ENCODE peak calls at places on chromosome 11, in four cellular contexts. T is neuronal stem cell, G is neural progenitor cell, V is fibroblast of lung. M is an unnamed sample.

GRCh38 chr11:101792814-101793213 is 122.0 kb upstream of the CEP126 start:
- DNase-seq in T (no peak), G (no peak), V (no peak), M (no peak)

GRCh38 chr11:1921576-1922141 is 2.2 kb downstream of the TNNT3 start:
- DNase-seq in T (no peak), G (peak), V (peak), M (no peak)

GRCh38 chr11:41613321-41613720 is 153.9 kb upstream of the LRRC4C start:
- DNase-seq in V (peak), G (no peak), T (no peak), M (no peak)

GRCh38 chr11:95680169-95680929 is 109.2 kb downstream of the FAM76B start:
- DNase-seq in G (no peak), V (peak), T (no peak), M (peak)

GRCh38 chr11:12284321-12285050 is 92.9 kb upstream of the PARVA start:
- DNase-seq in T (no peak), G (no peak), V (peak), M (no peak)

GRCh38 chr11:13036235-13036634 is 27.1 kb downstream of the RASSF10 start:
- DNase-seq in T (no peak), G (no peak), V (no peak), M (no peak)

GRCh38 chr11:134742228-134742612 is 330.2 kb upstream of the B3GAT1 start:
- DNase-seq in V (peak), G (no peak), T (no peak), M (no peak)

GRCh38 chr11:6926208-6927029 is at the start of gene ZNF215:
- DNase-seq in G (peak), V (peak), T (peak), M (peak)

GRCh38 chr11:94048310-94048709 is 27.2 kb downstream of the HEPHL1 start:
- DNase-seq in T (no peak), V (no peak), G (no peak), M (no peak)

GRCh38 chr11:9380773-9381172 is 3.7 kb upstream of the IPO7 start:
- DNase-seq in G (no peak), V (no peak), T (no peak), M (no peak)

GRCh38 chr11:126696976-126697375 is 303.6 kb downstream of the KIRREL3 start:
- DNase-seq in T (no peak), G (no peak), V (no peak), M (no peak)

GRCh38 chr11:128599729-128600128 is 12.4 kb upstream of the ETS1 start:
- DNase-seq in V (peak), G (no peak), T (no peak), M (no peak)

GRCh38 chr11:10414659-10415058 is 40.4 kb upstream of the AMPD3 start:
- DNase-seq in V (peak), G (no peak), T (no peak), M (no peak)

GRCh38 chr11:86176165-86176884 is 68.2 kb upstream of the EED start:
- DNase-seq in T (no peak), G (no peak), V (peak), M (no peak)

GRCh38 chr11:83602116-83602515 is 315.9 kb upstream of the CCDC90B start:
- DNase-seq in T (no peak), V (peak), G (no peak), M (no peak)

GRCh38 chr11:6611092-6612007 is 666 bp downstream of the TAF10 start:
- DNase-seq in V (peak), T (no peak), G (peak), M (no peak)

GRCh38 chr11:10064828-10065227 is 229.2 kb downstream of the SBF2 start:
- DNase-seq in G (no peak), V (no peak), T (no peak), M (no peak)

GRCh38 chr11:96218013-96218412 is 125.0 kb downstream of the MAML2 start:
- DNase-seq in V (no peak), T (no peak), G (no peak), M (no peak)

GRCh38 chr11:130439160-130439519 is 9.3 kb upstream of the ADAMTS15 start:
- DNase-seq in G (no peak), T (no peak), V (no peak), M (no peak)

GRCh38 chr11:123519797-123520193 is 89.7 kb downstream of the GRAMD1B start:
- DNase-seq in V (no peak), G (no peak), T (no peak), M (no peak)

GRCh38 chr11:123518496-123519054 is 88.5 kb downstream of the GRAMD1B start:
- DNase-seq in V (no peak), T (no peak), G (no peak), M (no peak)

GRCh38 chr11:123517559-123518364 is 87.7 kb downstream of the GRAMD1B start:
- DNase-seq in G (no peak), V (no peak), T (no peak), M (no peak)

GRCh38 chr11:123519055-123519796 is 89.2 kb downstream of the GRAMD1B start:
- DNase-seq in T (no peak), V (peak), G (no peak), M (no peak)

DNA sequence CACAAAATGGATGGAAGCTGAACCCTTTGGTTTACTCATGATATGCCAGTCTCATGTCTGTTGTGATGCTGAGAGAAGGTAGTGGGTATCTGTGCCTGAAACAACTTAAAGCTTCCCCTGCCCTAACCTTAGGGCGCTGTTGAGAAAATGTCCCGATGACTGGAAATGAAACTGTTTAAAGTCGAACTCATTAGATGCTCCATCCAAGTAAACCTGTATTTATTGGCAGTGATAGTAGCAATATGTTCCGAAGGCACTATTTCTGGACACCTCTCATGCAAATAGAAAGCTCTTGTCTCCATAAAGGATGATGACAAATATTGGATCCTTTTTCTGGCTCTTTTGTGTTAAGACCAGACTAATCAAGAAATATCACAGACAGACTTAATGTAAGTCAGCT is 86.2 kb downstream of the GRAMD1B start:
- DNase-seq in T (no peak), G (no peak), V (no peak), M (no peak)
- H3K27ac ChIP-seq in T (no peak), G (no peak), V (no peak), M (no peak)

DNA sequence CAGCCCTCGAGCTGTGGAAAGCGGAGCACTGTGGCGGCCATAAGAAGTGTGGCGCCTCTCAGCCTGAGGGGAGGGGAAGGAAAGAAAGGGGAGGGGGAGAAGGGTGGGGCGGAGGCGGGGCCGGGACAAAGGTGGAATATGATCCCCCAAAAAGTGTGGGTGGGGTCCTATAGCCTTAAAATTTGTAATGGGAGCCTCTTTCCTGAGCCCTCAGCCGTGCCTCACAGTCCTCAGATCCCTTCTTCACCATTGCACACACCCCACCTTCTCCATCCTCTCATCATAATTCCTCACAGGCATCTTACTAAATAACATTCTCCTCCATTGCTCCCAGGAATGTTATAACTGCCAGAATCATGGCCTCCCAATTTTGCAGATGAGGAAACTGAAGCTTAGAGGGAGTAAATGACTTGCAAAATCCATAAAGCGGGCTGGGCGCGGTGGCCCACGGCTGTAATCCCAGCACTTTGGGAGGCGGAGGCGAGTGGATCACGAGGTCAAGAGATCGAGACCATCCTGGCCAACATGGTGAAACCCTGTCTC is 600 bp upstream of the RAB6A start:
- DNase-seq in V (no peak), T (no peak), G (no peak), M (no peak)
- H3K4me2 ChIP-seq in V (no peak), T (peak), G (peak), M (peak)

GRCh38 chr11:120566176-120566575 is 54.6 kb downstream of the GRIK4 start:
- DNase-seq in T (no peak), G (no peak), V (peak), M (no peak)
- H2AFZ ChIP-seq in T (no peak), G (no peak), V (no peak), M (no peak)

DNA sequence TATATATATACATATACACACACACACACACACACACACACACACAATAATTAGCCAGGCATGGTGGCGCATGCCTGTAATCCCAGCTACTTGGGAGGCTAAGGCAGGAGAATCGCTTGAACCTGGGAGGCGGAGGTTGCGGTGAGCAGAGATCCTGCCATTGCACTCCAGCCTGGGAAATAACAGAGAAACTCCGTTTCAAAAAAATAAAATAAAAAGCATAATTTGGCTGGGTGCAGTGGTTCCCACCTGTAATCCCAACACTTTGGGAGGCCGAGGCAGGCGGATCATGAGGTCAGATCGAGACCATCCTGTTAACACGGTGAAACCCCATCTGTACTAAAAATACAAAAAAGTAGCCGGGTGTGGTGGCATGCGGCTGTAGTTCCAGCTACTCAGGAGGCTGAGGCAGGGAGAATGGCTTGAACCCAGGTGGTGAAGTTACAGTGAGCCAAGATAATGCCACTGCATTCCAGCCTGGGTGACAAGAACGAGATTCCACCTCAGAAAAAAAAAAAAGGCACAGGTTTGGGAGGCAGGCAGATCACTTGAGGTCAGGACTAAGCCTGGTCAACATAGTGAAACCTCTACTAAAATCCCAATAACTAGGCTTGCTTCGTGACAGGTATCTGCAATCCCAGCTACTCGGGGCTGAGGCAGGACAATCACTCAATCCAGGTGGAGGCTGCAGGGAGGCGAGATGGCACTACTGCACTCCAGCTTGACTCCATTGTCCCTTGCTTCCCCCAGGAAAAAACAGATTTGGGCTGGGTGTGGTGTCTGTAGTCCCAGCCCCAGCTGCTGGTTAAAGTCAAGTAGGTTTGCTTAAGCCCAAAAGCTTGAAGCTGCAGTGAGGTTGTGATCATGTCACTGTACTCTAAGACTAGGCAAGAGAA is 11.8 kb upstream of the WDR74 start:
- DNase-seq in V (no peak), T (no peak), G (peak), M (no peak)
- H3K27ac ChIP-seq in V (no peak), T (peak), G (peak), M (no peak)

GRCh38 chr11:113148076-113148475 is 166.3 kb upstream of the TTC12 start:
- DNase-seq in T (no peak), V (no peak), G (no peak), M (no peak)

GRCh38 chr11:113151502-113151901 is 162.9 kb upstream of the TTC12 start:
- DNase-seq in V (no peak), G (no peak), T (no peak), M (peak)

GRCh38 chr11:113152500-113152899 is 161.9 kb upstream of the TTC12 start:
- DNase-seq in V (no peak), G (no peak), T (no peak), M (no peak)

GRCh38 chr11:113147249-113147648 is 167.1 kb upstream of the TTC12 start:
- DNase-seq in V (no peak), G (peak), T (peak), M (no peak)

GRCh38 chr11:113148652-113149051 is 165.7 kb upstream of the TTC12 start:
- DNase-seq in G (no peak), T (no peak), V (no peak), M (no peak)
- H3K4me2 ChIP-seq in G (no peak), T (no peak), V (no peak), M (no peak)

DNA sequence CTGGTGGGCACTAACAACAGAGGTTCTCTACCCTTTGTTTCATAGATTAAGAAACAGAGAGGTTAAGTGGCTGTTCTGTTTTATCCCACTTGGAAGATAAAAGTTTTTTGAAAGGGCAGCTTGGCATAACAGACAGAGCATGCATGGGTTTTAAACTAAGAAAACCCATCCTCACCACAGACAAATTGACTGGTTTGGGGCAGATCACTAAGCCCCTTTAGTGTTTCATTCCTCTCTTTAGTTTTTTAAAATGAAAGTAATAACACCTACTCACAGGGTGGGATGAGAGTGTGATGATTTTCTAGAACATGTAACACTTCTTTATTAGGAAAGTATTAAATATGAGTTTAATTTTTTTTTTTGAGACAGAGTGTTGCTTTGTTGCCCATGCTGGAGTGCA is 12.3 kb upstream of the RRAS2 start:
- DNase-seq in V (no peak), T (no peak), G (no peak), M (no peak)
- H2AFZ ChIP-seq in V (no peak), T (no peak), G (peak), M (no peak)

GRCh38 chr11:27355575-27356104 is 7.4 kb downstream of the CCDC34 start:
- DNase-seq in T (no peak), V (no peak), G (no peak), M (no peak)

GRCh38 chr11:27353593-27354358 is 9.2 kb downstream of the CCDC34 start:
- DNase-seq in V (peak), T (no peak), G (no peak), M (no peak)

GRCh38 chr11:27352781-27353180 is 10.2 kb downstream of the CCDC34 start:
- DNase-seq in T (no peak), G (no peak), V (no peak), M (no peak)

GRCh38 chr11:27356624-27357222 is 6.3 kb downstream of the CCDC34 start:
- DNase-seq in T (no peak), G (no peak), V (no peak), M (no peak)

GRCh38 chr11:27354359-27354965 is 8.6 kb downstream of the CCDC34 start:
- DNase-seq in T (no peak), V (no peak), G (no peak), M (no peak)
- H3K27ac ChIP-seq in T (no peak), V (no peak), G (no peak), M (no peak)

DNA sequence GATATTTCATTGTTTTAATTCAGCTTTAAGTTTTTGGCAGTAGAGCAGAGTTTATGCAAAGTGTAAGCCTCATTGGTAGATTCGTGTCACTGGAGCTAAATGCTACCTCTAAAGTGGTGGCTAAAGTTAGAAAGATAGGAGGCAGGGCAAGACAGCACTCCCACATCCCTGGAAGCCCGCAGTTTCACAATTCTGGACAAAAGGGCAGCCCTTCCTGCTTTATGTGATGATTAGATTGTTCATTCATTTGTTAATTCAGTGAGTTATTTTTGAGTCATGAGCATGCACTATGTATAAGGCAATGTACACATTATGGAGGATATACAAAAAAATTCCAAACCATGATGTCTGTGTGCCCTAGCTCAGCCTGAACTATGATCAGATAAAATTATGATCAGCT is 52.1 kb upstream of the EIF3M start:
- DNase-seq in V (no peak), T (no peak), G (no peak), M (no peak)
- H3K4me2 ChIP-seq in V (no peak), T (no peak), G (no peak), M (no peak)